ENCODE peak calls at places on chromosomes 5 and 9, in five cellular contexts. Q, G, X, F and I are unnamed samples.
A peak's percentile ranks its signal among the peaks of the same experiment; 100 is the strongest.

GRCh38 chr5:73417307-73418035 is 31.1 kb downstream of the FOXD1 start:
- DNase-seq in F (no peak), X (no peak), Q (no peak), G (no peak), I (no peak)

GRCh38 chr9:21402387-21403247 is 6.3 kb upstream of the IFNA8 start:
- DNase-seq in F (no peak), G (peak; percentile 31), X (no peak), Q (peak; percentile 80), I (no peak)

GRCh38 chr5:117731445-117731844 is 1156.8 kb upstream of the SEMA6A start:
- DNase-seq in Q (no peak), G (no peak), X (no peak), F (no peak), I (no peak)

GRCh38 chr5:56110646-56111403 is 116.1 kb upstream of the IL6ST start:
- DNase-seq in F (no peak), G (no peak), Q (no peak), X (no peak), I (no peak)

GRCh38 chr9:101705135-101705661 is 33.2 kb downstream of the GRIN3A start:
- DNase-seq in X (peak; percentile 65), F (no peak), G (peak; percentile 38), Q (peak; percentile 67), I (no peak)

GRCh38 chr5:148833122-148833521 is 6.7 kb downstream of the ADRB2 start:
- DNase-seq in F (no peak), G (no peak), X (no peak), Q (no peak), I (no peak)

GRCh38 chr5:81852277-81853004 is 101.5 kb upstream of the SSBP2 start:
- DNase-seq in Q (peak; percentile 65), X (no peak), G (peak; percentile 29), F (no peak), I (no peak)

GRCh38 chr9:132169672-132170392 is 8.0 kb downstream of the NTNG2 start:
- DNase-seq in Q (peak; percentile 88), X (no peak), F (no peak), G (peak; percentile 71), I (no peak)

GRCh38 chr9:79301549-79301948 is 270.2 kb upstream of the TLE4 start:
- DNase-seq in G (no peak), X (no peak), F (no peak), Q (peak; percentile 51), I (no peak)

GRCh38 chr9:70402213-70402612 is 12.2 kb downstream of the KLF9 start:
- DNase-seq in F (no peak), X (no peak), G (no peak), Q (no peak), I (no peak)

GRCh38 chr9:114908104-114908621 is 22.2 kb downstream of the TNFSF8 start:
- DNase-seq in Q (no peak), G (no peak), X (no peak), F (peak; percentile 99), I (no peak)

GRCh38 chr9:74133921-74134320 is 363.2 kb upstream of the RORB start:
- DNase-seq in G (no peak), F (no peak), Q (no peak), X (no peak), I (no peak)

GRCh38 chr5:87121315-87122170 is 146.1 kb upstream of the RASA1 start:
- DNase-seq in X (peak; percentile 66), G (no peak), Q (no peak), F (peak; percentile 82), I (no peak)

GRCh38 chr9:87567988-87568800 is 70.5 kb downstream of the DAPK1 start:
- DNase-seq in Q (no peak), G (no peak), X (no peak), F (no peak), I (no peak)

GRCh38 chr9:128072144-128073021 is 4.4 kb downstream of the SLC25A25 start:
- DNase-seq in F (no peak), G (no peak), X (peak; percentile 94), Q (no peak), I (no peak)

GRCh38 chr9:98491778-98492177 is 217.0 kb downstream of the GABBR2 start:
- DNase-seq in G (no peak), Q (peak; percentile 9), X (no peak), F (no peak), I (no peak)

GRCh38 chr5:172866802-172867748 is 33.0 kb downstream of the ERGIC1 start:
- DNase-seq in G (no peak), X (peak; percentile 97), Q (no peak), F (no peak), I (no peak)

GRCh38 chr5:140108093-140109049 is 5.5 kb upstream of the PURA start:
- DNase-seq in Q (peak; percentile 61), G (no peak), X (peak; percentile 69), F (peak; percentile 15), I (no peak)

GRCh38 chr5:140946578-140946977 is 19.7 kb upstream of the PCDHAC2 start:
- DNase-seq in G (no peak), X (no peak), F (no peak), Q (no peak), I (no peak)

GRCh38 chr9:82651474-82651873 is 411.5 kb downstream of the RASEF start:
- DNase-seq in F (no peak), X (no peak), Q (no peak), G (no peak), I (no peak)

GRCh38 chr5:145661737-145662530 is 173.2 kb downstream of the PRELID2 start:
- DNase-seq in G (no peak), X (no peak), Q (no peak), F (no peak), I (no peak)

GRCh38 chr5:113058706-113059226 is 82.2 kb downstream of the DCP2 start:
- DNase-seq in X (no peak), Q (no peak), G (no peak), F (no peak), I (no peak)

GRCh38 chr9:744790-745456 is 96.6 kb upstream of the DMRT1 start:
- DNase-seq in Q (no peak), G (no peak), F (no peak), X (peak; percentile 73), I (no peak)

GRCh38 chr9:38342096-38342495 is 50.4 kb upstream of the ALDH1B1 start:
- DNase-seq in X (peak; percentile 27), F (no peak), Q (no peak), G (no peak), I (no peak)

GRCh38 chr5:34585601-34586104 is 70.5 kb upstream of the RAI14 start:
- DNase-seq in G (no peak), F (peak; percentile 68), X (no peak), Q (no peak), I (no peak)

GRCh38 chr9:124271660-124272059 is 13.9 kb downstream of the NEK6 start:
- DNase-seq in G (no peak), F (no peak), Q (no peak), X (peak; percentile 74), I (no peak)

GRCh38 chr9:124267271-124267807 is 9.6 kb downstream of the NEK6 start:
- DNase-seq in Q (peak; percentile 31), G (no peak), X (peak; percentile 91), F (no peak), I (no peak)

GRCh38 chr9:124270504-124271335 is 13.0 kb downstream of the NEK6 start:
- DNase-seq in G (no peak), F (no peak), Q (no peak), X (peak; percentile 96), I (no peak)

GRCh38 chr9:124268248-124268647 is 10.5 kb downstream of the NEK6 start:
- DNase-seq in G (no peak), Q (no peak), F (no peak), X (no peak), I (no peak)

DNA sequence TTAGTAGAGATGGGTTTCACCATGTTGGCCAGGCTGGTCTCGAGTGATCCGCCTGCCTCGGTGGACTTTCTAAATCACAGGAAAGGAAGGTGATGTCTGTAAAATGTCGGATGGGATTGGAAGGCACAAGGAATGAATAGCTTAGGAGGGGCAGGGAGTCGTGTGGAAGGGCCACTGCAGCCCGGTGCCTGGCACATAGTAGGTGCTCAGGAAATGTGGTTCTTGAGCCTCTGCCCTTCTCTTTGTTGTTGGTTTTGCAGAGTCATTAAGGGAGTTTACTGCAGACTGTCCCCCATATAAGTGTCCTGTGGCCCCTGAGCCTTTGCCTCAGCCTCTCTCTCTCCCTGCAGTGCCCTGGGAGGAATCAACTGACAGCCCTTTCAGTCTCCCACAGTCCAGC is 11.8 kb downstream of the NEK6 start:
- DNase-seq in Q (no peak), X (no peak), G (no peak), F (no peak), I (no peak)
- H3K4me1 ChIP-seq in Q (peaks cover 28% of the 10 kb centered on the region), X (peaks cover 82% of the 10 kb centered on the region), G (peaks cover 34% of the 10 kb centered on the region), F (peaks cover 19% of the 10 kb centered on the region), I (peaks cover 88% of the 10 kb centered on the region)

GRCh38 chr5:59764361-59764760 is 129.2 kb downstream of the PDE4D start:
- DNase-seq in F (no peak), G (no peak), X (no peak), Q (no peak), I (no peak)
- H3K4me1 ChIP-seq in F (peaks cover 45% of the 10 kb centered on the region), G (peaks cover 4% of the 10 kb centered on the region), X (no peaks in the 10 kb centered on the region), Q (peaks cover 6% of the 10 kb centered on the region), I (peaks cover 88% of the 10 kb centered on the region)

GRCh38 chr5:1312206-1312605 is 17.3 kb upstream of the TERT start:
- DNase-seq in F (no peak), X (no peak), G (no peak), Q (no peak), I (no peak)

GRCh38 chr5:1314564-1314982 is 19.7 kb upstream of the TERT start:
- DNase-seq in G (no peak), F (no peak), X (peak; percentile 57), Q (no peak), I (no peak)

GRCh38 chr5:1311443-1312055 is 16.7 kb upstream of the TERT start:
- DNase-seq in X (peak; percentile 51), F (no peak), G (no peak), Q (no peak), I (no peak)

GRCh38 chr5:1315018-1315708 is 20.3 kb upstream of the TERT start:
- DNase-seq in X (peak; percentile 53), Q (no peak), G (no peak), F (no peak), I (no peak)

DNA sequence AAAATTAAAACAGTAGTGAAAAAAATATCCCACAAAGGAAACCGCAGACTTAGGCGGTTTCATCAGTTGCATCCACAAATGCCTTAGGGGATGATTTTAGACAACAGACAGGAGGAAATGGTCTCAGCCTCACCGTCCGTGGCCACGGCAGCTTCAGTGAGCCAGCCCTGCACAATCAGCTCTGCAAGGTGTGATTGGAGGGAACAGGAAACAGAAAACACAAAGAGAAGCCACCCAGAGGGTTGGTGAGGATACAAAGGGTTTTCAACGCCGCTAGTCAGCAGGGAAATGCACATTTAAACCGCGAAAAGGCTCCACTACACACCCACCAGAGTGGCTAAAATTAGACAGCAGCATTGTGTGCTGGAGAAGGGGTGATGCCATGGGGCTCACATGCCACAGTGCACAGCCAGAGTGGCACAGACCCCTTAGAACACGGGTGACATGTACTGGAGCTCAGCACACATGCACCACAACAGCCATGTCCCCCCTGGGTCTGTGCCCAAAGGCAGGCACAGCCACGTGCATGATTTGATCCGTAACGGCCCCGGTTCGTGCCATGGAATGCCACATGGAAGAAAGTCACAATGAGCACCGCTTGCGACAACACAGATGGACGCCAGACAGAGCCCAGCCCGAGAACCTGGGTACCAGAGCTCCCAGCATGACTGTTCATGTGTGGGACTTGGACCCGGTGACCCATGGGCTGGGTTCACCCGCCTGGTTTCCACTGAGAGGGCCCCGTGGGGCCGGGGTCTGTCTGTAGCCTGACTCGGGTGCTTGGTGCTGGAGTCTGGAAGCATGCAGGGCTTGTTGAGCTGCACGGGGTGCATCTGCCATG is 18.3 kb upstream of the TERT start:
- DNase-seq in X (peak; percentile 48), Q (no peak), F (no peak), G (no peak), I (no peak)
- H3K4me1 ChIP-seq in X (no peaks in the 10 kb centered on the region), Q (peaks cover 12% of the 10 kb centered on the region), F (peaks cover 18% of the 10 kb centered on the region), G (no peaks in the 10 kb centered on the region), I (peaks cover 14% of the 10 kb centered on the region)

GRCh38 chr9:110128664-110129329 is 79.2 kb downstream of the C9orf152 start:
- DNase-seq in Q (no peak), X (no peak), F (no peak), G (no peak), I (no peak)
- H3K4me1 ChIP-seq in Q (peaks cover 62% of the 10 kb centered on the region), X (peaks cover 70% of the 10 kb centered on the region), F (peaks cover 19% of the 10 kb centered on the region), G (peaks cover 33% of the 10 kb centered on the region), I (peaks cover 80% of the 10 kb centered on the region)